ENCODE peak calls at places on chromosomes 1 and 21, in eight cellular contexts. G, M, T, A, Q, K, U and B are unnamed samples.
A peak's percentile ranks its signal among the peaks of the same experiment; 100 is the strongest.

GRCh38 chr1:23558140-23558871 is 995 bp downstream of the ID3 start:
- DNase-seq in G (peak; percentile 53), M (peak; percentile 71), T (peak; percentile 76), A (peak; percentile 71), Q (no peak), K (peak; percentile 83), U (no peak), B (peak; percentile 77)

GRCh38 chr1:64469977-64470669 is at the start of gene CACHD1:
- DNase-seq in G (peak; percentile 95), M (peak; percentile 74), T (peak; percentile 76), A (peak; percentile 84), Q (peak; percentile 38), K (peak; percentile 80), U (peak; percentile 33), B (peak; percentile 95)

GRCh38 chr1:20087668-20088067 is 17.7 kb downstream of the PLA2G5 start:
- DNase-seq in G (no peak), M (no peak), T (no peak), A (no peak), Q (no peak), K (no peak), U (no peak), B (peak; percentile 52)

GRCh38 chr1:170203693-170204092 is 57.9 kb downstream of the NTMT2 start:
- DNase-seq in G (no peak), M (no peak), T (no peak), A (no peak), Q (no peak), K (no peak), U (no peak), B (no peak)

GRCh38 chr21:34219334-34220020 is 144.3 kb upstream of the KCNE2 start:
- DNase-seq in G (no peak), M (no peak), T (no peak), A (no peak), Q (no peak), K (no peak), U (no peak), B (no peak)

GRCh38 chr1:246827396-246827795 is 103.2 kb downstream of the SCCPDH start:
- DNase-seq in G (no peak), M (no peak), T (no peak), A (no peak), Q (no peak), K (no peak), U (no peak), B (no peak)

GRCh38 chr1:218384576-218384975 is 39.4 kb downstream of the TGFB2 start:
- DNase-seq in G (no peak), M (no peak), T (no peak), A (peak; percentile 66), Q (no peak), K (no peak), U (no peak), B (no peak)

GRCh38 chr1:53860967-53861411 is 22.9 kb upstream of the NDC1 start:
- DNase-seq in G (peak; percentile 64), M (no peak), T (peak; percentile 28), A (peak; percentile 79), Q (no peak), K (no peak), U (peak; percentile 27), B (peak; percentile 67)

GRCh38 chr1:182766050-182766449 is 23.5 kb upstream of the NPL start:
- DNase-seq in G (no peak), M (no peak), T (no peak), A (no peak), Q (no peak), K (no peak), U (no peak), B (no peak)

GRCh38 chr1:183432548-183432875 is 14.3 kb upstream of the NMNAT2 start:
- DNase-seq in G (no peak), M (no peak), T (no peak), A (peak; percentile 7), Q (no peak), K (no peak), U (no peak), B (no peak)

GRCh38 chr1:181911715-181912114 is 149.8 kb downstream of the ZNF648 start:
- DNase-seq in G (no peak), M (no peak), T (no peak), A (peak; percentile 4), Q (no peak), K (no peak), U (no peak), B (no peak)

GRCh38 chr1:85599638-85600037 is 19.1 kb downstream of the CCN1 start:
- DNase-seq in G (no peak), M (no peak), T (no peak), A (no peak), Q (no peak), K (no peak), U (no peak), B (no peak)

GRCh38 chr1:23436520-23437354 is 12.2 kb upstream of the TCEA3 start:
- DNase-seq in G (peak; percentile 62), M (no peak), T (no peak), A (no peak), Q (no peak), K (no peak), U (no peak), B (peak; percentile 99)

GRCh38 chr1:204093421-204093717 is 20.5 kb downstream of the SOX13 start:
- DNase-seq in G (peak; percentile 66), M (no peak), T (no peak), A (no peak), Q (no peak), K (no peak), U (no peak), B (no peak)

GRCh38 chr21:33584455-33584854 is 4.0 kb downstream of the DONSON start:
- DNase-seq in G (no peak), M (no peak), T (no peak), A (no peak), Q (no peak), K (no peak), U (no peak), B (no peak)

GRCh38 chr1:83818916-83819315 is 180.0 kb downstream of the TTLL7 start:
- DNase-seq in G (no peak), M (no peak), T (no peak), A (peak; percentile 59), Q (no peak), K (no peak), U (no peak), B (no peak)

GRCh38 chr1:22886211-22886610 is 86.5 kb downstream of the LACTBL1 start:
- DNase-seq in G (no peak), M (no peak), T (no peak), A (peak; percentile 88), Q (no peak), K (no peak), U (peak; percentile 20), B (no peak)

GRCh38 chr21:24197956-24198355 is 1409.3 kb downstream of the MRPL39 start:
- DNase-seq in G (no peak), M (no peak), T (no peak), A (no peak), Q (no peak), K (no peak), U (no peak), B (no peak)
- H3K27me3 ChIP-seq in G (no peaks in the 10 kb centered on the region), M (no peaks in the 10 kb centered on the region), T (no peaks in the 10 kb centered on the region), A (no peaks in the 10 kb centered on the region), Q (no peaks in the 10 kb centered on the region), K (no peaks in the 10 kb centered on the region), U (no peaks in the 10 kb centered on the region), B (no peaks in the 10 kb centered on the region)

GRCh38 chr1:112358798-112359408 is 37.1 kb upstream of the CTTNBP2NL start:
- DNase-seq in G (peak; percentile 56), M (peak; percentile 77), T (peak; percentile 64), A (peak; percentile 78), Q (peak; percentile 71), K (peak; percentile 86), U (peak; percentile 15), B (peak; percentile 64)

GRCh38 chr1:112363636-112364035 is 32.4 kb upstream of the CTTNBP2NL start:
- DNase-seq in G (no peak), M (no peak), T (no peak), A (no peak), Q (no peak), K (no peak), U (no peak), B (no peak)

GRCh38 chr1:112359961-112360767 is 35.9 kb upstream of the CTTNBP2NL start:
- DNase-seq in G (no peak), M (peak; percentile 58), T (peak; percentile 27), A (peak; percentile 81), Q (no peak), K (peak; percentile 83), U (peak; percentile 69), B (peak; percentile 45)

GRCh38 chr1:112357467-112357866 is 38.5 kb upstream of the CTTNBP2NL start:
- DNase-seq in G (no peak), M (no peak), T (no peak), A (no peak), Q (no peak), K (no peak), U (no peak), B (no peak)

DNA sequence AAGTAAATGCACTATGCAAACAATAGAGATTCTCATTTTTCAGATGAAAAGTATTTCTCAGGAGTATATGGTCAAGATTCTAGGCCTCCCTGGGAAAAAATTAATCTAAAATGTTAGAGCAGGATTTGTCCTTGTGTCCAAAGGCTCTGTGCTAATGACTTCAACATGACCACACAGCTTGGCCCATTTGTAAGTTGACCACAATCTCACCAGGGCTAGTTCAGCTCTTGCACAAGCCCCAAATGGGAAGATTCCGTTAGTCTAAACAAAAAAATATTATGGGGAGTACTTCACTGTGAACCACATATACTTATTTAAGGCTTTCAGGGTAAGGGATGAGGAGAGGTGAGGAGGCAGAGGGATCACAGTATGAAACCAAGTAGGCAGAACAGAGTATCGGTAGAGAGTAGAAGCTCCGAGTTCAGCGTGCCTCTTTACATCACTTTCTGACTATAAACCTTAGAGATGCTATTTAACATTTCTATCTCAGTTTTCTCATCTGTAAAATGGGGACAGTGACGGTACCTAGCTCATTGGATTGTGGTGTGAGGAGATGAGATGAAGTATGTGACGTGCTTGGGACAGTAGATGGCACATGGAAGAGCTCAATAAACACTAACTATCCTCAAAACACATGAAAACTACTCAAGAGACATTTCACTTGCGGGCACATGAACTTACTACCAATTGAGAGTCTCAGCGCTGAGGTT is 37.8 kb upstream of the CTTNBP2NL start:
- DNase-seq in G (no peak), M (no peak), T (no peak), A (peak; percentile 43), Q (no peak), K (no peak), U (no peak), B (no peak)
- H3K27me3 ChIP-seq in G (peaks cover 9% of the 10 kb centered on the region), M (no peaks in the 10 kb centered on the region), T (no peaks in the 10 kb centered on the region), A (no peaks in the 10 kb centered on the region), Q (no peaks in the 10 kb centered on the region), K (no peaks in the 10 kb centered on the region), U (peaks cover 33% of the 10 kb centered on the region), B (no peaks in the 10 kb centered on the region)

GRCh38 chr1:47435506-47436303 is 2.1 kb upstream of the FOXD2 start:
- DNase-seq in G (no peak), M (no peak), T (no peak), A (no peak), Q (no peak), K (no peak), U (no peak), B (peak; percentile 11)
- H3K27me3 ChIP-seq in G (peaks cover 64% of the 10 kb centered on the region), M (peaks cover 99% of the 10 kb centered on the region), T (peaks cover 96% of the 10 kb centered on the region), A (no peaks in the 10 kb centered on the region), Q (peaks cover 98% of the 10 kb centered on the region), K (no peaks in the 10 kb centered on the region), U (peaks cover 18% of the 10 kb centered on the region), B (peaks cover 97% of the 10 kb centered on the region)

GRCh38 chr21:46154955-46155513 is 345 bp downstream of the FTCD start:
- DNase-seq in G (no peak), M (no peak), T (no peak), A (no peak), Q (peak; percentile 22), K (peak; percentile 7), U (no peak), B (peak; percentile 43)
- H3K27me3 ChIP-seq in G (no peaks in the 10 kb centered on the region), M (no peaks in the 10 kb centered on the region), T (no peaks in the 10 kb centered on the region), A (no peaks in the 10 kb centered on the region), Q (no peaks in the 10 kb centered on the region), K (no peaks in the 10 kb centered on the region), U (no peaks in the 10 kb centered on the region), B (no peaks in the 10 kb centered on the region)

GRCh38 chr1:981955-982558 is at the start of gene PERM1:
- DNase-seq in G (no peak), M (peak; percentile 86), T (peak; percentile 80), A (no peak), Q (no peak), K (peak; percentile 70), U (no peak), B (no peak)
- H3K27me3 ChIP-seq in G (peaks cover 13% of the 10 kb centered on the region), M (peaks cover 26% of the 10 kb centered on the region), T (no peaks in the 10 kb centered on the region), A (peaks cover 14% of the 10 kb centered on the region), Q (peaks cover 4% of the 10 kb centered on the region), K (no peaks in the 10 kb centered on the region), U (peaks cover 35% of the 10 kb centered on the region), B (peaks cover 10% of the 10 kb centered on the region)